ENCODE peak calls at places on chromosomes 4 and X, in four cellular contexts. S, G, J and A are unnamed samples.

GRCh38 chr4:22991576-22991975 is 298.8 kb downstream of the GBA3 start:
- DNase-seq in G (no peak), S (no peak), J (no peak), A (no peak)

GRCh38 chrX:10938371-10938982 is 172.7 kb upstream of the HCCS start:
- DNase-seq in S (no peak), G (no peak), J (no peak), A (no peak)

GRCh38 chr4:33037464-33037863 is 2317.3 kb downstream of the PCDH7 start:
- DNase-seq in J (no peak), G (no peak), S (no peak), A (no peak)

GRCh38 chr4:112752061-112752460 is 115.1 kb downstream of the LARP7 start:
- DNase-seq in S (no peak), J (no peak), G (no peak), A (no peak)

GRCh38 chrX:28610746-28611145 is 23.5 kb downstream of the IL1RAPL1 start:
- DNase-seq in S (no peak), G (no peak), J (no peak), A (no peak)

GRCh38 chr4:8066336-8066931 is 92.2 kb downstream of the ABLIM2 start:
- DNase-seq in S (no peak), J (no peak), G (no peak), A (no peak)

GRCh38 chrX:120380699-120381098 is 18.8 kb downstream of the ATP1B4 start:
- DNase-seq in S (no peak), J (no peak), G (peak), A (peak)

GRCh38 chr4:98612318-98613250 is 45.8 kb downstream of the TSPAN5 start:
- DNase-seq in J (no peak), S (no peak), G (no peak), A (peak)

GRCh38 chr4:17561195-17561909 is 15.6 kb upstream of the LAP3 start:
- DNase-seq in J (no peak), S (no peak), G (no peak), A (no peak)

GRCh38 chrX:136209016-136209738 is 42.0 kb downstream of the MAP7D3 start:
- DNase-seq in G (peak), S (no peak), J (peak), A (peak)

GRCh38 chr4:90536408-90536807 is 409.2 kb downstream of the CCSER1 start:
- DNase-seq in G (no peak), S (no peak), J (no peak), A (no peak)

GRCh38 chr4:4456351-4456750 is 69.4 kb downstream of the NSG1 start:
- DNase-seq in J (no peak), G (no peak), S (no peak), A (peak)

GRCh38 chr4:118762753-118763477 is 73.0 kb downstream of the SEC24D start:
- DNase-seq in S (no peak), J (no peak), G (no peak), A (no peak)